ENCODE peak calls at places on chromosomes 7 and 10, in ten cellular contexts. P, B, U, W, L, M, X, S, F and T are unnamed samples.

GRCh38 chr7:141490474-141490873 is 60.7 kb upstream of the AGK start:
- DNase-seq in P (no peak), B (no peak), U (no peak), W (no peak), L (no peak), M (no peak), X (no peak), S (no peak), F (no peak), T (no peak)

GRCh38 chr7:67525588-67525987 is 529.0 kb downstream of the TYW1 start:
- DNase-seq in P (no peak), B (no peak), U (no peak), W (no peak), L (no peak), M (no peak), X (peak; percentile 64), S (no peak), F (no peak), T (no peak)

GRCh38 chr7:37031571-37032257 is 307.4 kb upstream of the AOAH start:
- DNase-seq in P (peak; percentile 99), B (peak; percentile 28), U (no peak), W (peak; percentile 97), L (peak; percentile 54), M (peak; percentile 99), X (peak; percentile 84), S (peak; percentile 74), F (peak; percentile 99), T (no peak)

GRCh38 chr7:105581066-105581811 is at the start of gene EFCAB10:
- DNase-seq in P (peak; percentile 56), B (peak; percentile 57), U (peak; percentile 37), W (no peak), L (peak; percentile 60), M (peak; percentile 53), X (peak; percentile 99), S (peak; percentile 76), F (peak; percentile 69), T (no peak)

GRCh38 chr10:113745374-113745773 is 6.1 kb upstream of the PLEKHS1 start:
- DNase-seq in P (no peak), B (no peak), U (no peak), W (no peak), L (no peak), M (no peak), X (no peak), S (no peak), F (no peak), T (no peak)

GRCh38 chr10:128064615-128065580 is 61.3 kb downstream of the MKI67 start:
- DNase-seq in P (no peak), B (peak; percentile 83), U (peak; percentile 82), W (no peak), L (peak; percentile 63), M (peak; percentile 65), X (no peak), S (peak; percentile 75), F (peak; percentile 93), T (peak; percentile 86)

GRCh38 chr10:6171891-6172354 is 30.8 kb upstream of the PFKFB3 start:
- DNase-seq in P (no peak), B (no peak), U (no peak), W (peak; percentile 67), L (peak; percentile 59), M (peak; percentile 94), X (no peak), S (peak; percentile 77), F (peak; percentile 53), T (no peak)

GRCh38 chr7:13872751-13873150 is 116.7 kb downstream of the ETV1 start:
- DNase-seq in P (no peak), B (no peak), U (no peak), W (no peak), L (no peak), M (no peak), X (no peak), S (no peak), F (no peak), T (no peak)

GRCh38 chr7:66303454-66304160 is 98.5 kb downstream of the TPST1 start:
- DNase-seq in P (no peak), B (no peak), U (no peak), W (no peak), L (no peak), M (no peak), X (no peak), S (no peak), F (no peak), T (no peak)
- H3K4me1 ChIP-seq in P (peaks cover 23% of the 10 kb centered on the region), B (no peaks in the 10 kb centered on the region), U (no peaks in the 10 kb centered on the region), W (peaks cover 29% of the 10 kb centered on the region), L (no peaks in the 10 kb centered on the region), M (peaks cover 9% of the 10 kb centered on the region), X (peaks cover 23% of the 10 kb centered on the region), S (no peaks in the 10 kb centered on the region), F (peaks cover 3% of the 10 kb centered on the region), T (no peaks in the 10 kb centered on the region)

GRCh38 chr10:125068406-125068805 is 92.0 kb downstream of the CTBP2 start:
- DNase-seq in P (no peak), B (no peak), U (no peak), W (no peak), L (peak; percentile 41), M (no peak), X (no peak), S (no peak), F (no peak), T (no peak)

GRCh38 chr10:125066704-125067447 is 93.5 kb downstream of the CTBP2 start:
- DNase-seq in P (no peak), B (no peak), U (no peak), W (no peak), L (no peak), M (no peak), X (no peak), S (no peak), F (no peak), T (no peak)

GRCh38 chr10:125071008-125071407 is 89.4 kb downstream of the CTBP2 start:
- DNase-seq in P (no peak), B (no peak), U (no peak), W (no peak), L (no peak), M (no peak), X (no peak), S (no peak), F (no peak), T (no peak)

GRCh38 chr10:125064681-125065492 is 95.5 kb downstream of the CTBP2 start:
- DNase-seq in P (peak; percentile 79), B (peak; percentile 22), U (no peak), W (peak; percentile 54), L (no peak), M (no peak), X (no peak), S (no peak), F (peak; percentile 59), T (peak; percentile 90)

DNA sequence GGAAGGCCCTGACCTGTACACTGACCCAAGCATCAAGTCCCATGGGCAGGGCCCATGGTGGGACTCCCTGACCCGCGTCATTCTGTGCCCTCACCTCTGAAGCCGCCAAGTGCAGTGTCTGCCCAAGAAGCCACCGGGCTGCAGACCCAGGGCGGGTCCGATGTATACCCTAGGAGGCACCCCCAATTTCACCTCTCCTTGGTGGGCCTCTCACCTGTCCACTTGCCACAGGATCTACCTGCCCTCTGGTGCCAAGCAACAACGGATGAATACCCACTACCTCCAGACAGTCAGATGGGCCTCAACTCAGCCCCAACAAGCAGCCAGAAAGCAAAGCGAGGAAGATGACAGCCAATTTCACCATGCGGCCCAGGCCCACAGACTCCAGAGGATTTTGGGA is 92.6 kb downstream of the CTBP2 start:
- DNase-seq in P (no peak), B (no peak), U (no peak), W (no peak), L (no peak), M (no peak), X (no peak), S (no peak), F (no peak), T (no peak)
- H3K4me1 ChIP-seq in P (peaks cover 38% of the 10 kb centered on the region), B (peaks cover 6% of the 10 kb centered on the region), U (peaks cover 14% of the 10 kb centered on the region), W (peaks cover 25% of the 10 kb centered on the region), L (peaks cover 28% of the 10 kb centered on the region), M (peaks cover 9% of the 10 kb centered on the region), X (no peaks in the 10 kb centered on the region), S (peaks cover 22% of the 10 kb centered on the region), F (peaks cover 45% of the 10 kb centered on the region), T (peaks cover 42% of the 10 kb centered on the region)

DNA sequence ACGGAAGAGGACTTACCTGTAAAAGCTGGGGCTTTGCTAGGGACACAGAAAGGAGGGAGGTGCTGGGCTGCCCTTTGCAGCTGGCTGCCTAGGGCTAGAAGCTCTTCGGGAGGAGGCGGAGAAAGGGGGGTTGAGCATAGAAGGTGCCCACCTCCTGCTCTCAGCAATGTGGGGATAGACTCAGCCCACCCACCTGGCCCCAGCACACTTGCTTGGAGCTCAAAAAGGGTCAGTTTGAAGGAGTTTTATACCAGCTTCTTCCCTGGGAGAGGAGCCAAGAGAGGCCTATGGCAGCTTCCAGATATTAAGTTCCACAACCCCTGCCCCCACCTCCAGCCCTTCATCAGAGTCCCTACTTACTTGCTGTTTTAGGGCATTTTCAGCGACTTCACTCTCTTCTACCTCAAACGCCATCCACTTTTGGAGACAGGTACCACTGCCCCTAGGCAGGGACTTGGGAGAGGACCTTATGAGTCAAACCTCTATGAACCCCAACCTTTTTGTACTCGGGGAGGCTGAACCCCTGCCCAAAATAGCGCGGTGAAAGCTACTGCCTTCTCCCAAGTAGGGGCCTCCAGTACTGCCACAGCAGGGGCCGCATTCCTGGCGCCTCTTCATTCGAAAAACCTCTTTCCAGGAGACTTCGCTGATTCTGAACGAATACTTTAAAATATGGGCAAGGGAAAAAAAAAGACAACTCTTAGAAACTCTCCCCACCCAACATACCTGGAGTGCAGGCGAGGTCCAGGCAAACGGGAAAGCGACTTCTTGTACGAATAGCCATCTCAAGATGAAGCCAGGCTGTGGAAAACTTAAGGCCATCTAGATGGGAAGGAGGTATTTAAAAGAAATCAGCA is 1.2 kb upstream of the EVX1 start:
- DNase-seq in P (no peak), B (no peak), U (no peak), W (no peak), L (no peak), M (no peak), X (peak; percentile 73), S (no peak), F (no peak), T (no peak)
- H3K4me1 ChIP-seq in P (no peaks in the 10 kb centered on the region), B (peaks cover 9% of the 10 kb centered on the region), U (peaks cover 20% of the 10 kb centered on the region), W (peaks cover 16% of the 10 kb centered on the region), L (peaks cover 24% of the 10 kb centered on the region), M (no peaks in the 10 kb centered on the region), X (peaks cover 9% of the 10 kb centered on the region), S (no peaks in the 10 kb centered on the region), F (peaks cover 28% of the 10 kb centered on the region), T (no peaks in the 10 kb centered on the region)

GRCh38 chr7:112199672-112200071 is 6.5 kb downstream of the DOCK4 start:
- DNase-seq in P (no peak), B (no peak), U (no peak), W (no peak), L (no peak), M (no peak), X (no peak), S (no peak), F (no peak), T (no peak)

GRCh38 chr7:112199035-112199655 is 7.1 kb downstream of the DOCK4 start:
- DNase-seq in P (no peak), B (peak; percentile 9), U (no peak), W (no peak), L (no peak), M (peak; percentile 52), X (no peak), S (no peak), F (no peak), T (no peak)

GRCh38 chr7:112193915-112194502 is 12.2 kb downstream of the DOCK4 start:
- DNase-seq in P (no peak), B (no peak), U (no peak), W (no peak), L (no peak), M (no peak), X (no peak), S (no peak), F (no peak), T (no peak)

GRCh38 chr7:112192236-112193154 is 13.7 kb downstream of the DOCK4 start:
- DNase-seq in P (no peak), B (no peak), U (no peak), W (peak; percentile 5), L (no peak), M (peak; percentile 64), X (no peak), S (peak; percentile 16), F (peak; percentile 71), T (no peak)

GRCh38 chr7:112195717-112196116 is 10.5 kb downstream of the DOCK4 start:
- DNase-seq in P (no peak), B (no peak), U (no peak), W (no peak), L (no peak), M (no peak), X (no peak), S (peak; percentile 56), F (no peak), T (no peak)
- H3K4me1 ChIP-seq in P (no peaks in the 10 kb centered on the region), B (no peaks in the 10 kb centered on the region), U (no peaks in the 10 kb centered on the region), W (no peaks in the 10 kb centered on the region), L (no peaks in the 10 kb centered on the region), M (no peaks in the 10 kb centered on the region), X (no peaks in the 10 kb centered on the region), S (no peaks in the 10 kb centered on the region), F (peaks cover 6% of the 10 kb centered on the region), T (no peaks in the 10 kb centered on the region)